ENCODE peak calls at places on chromosomes 5 and 9, in five cellular contexts. V is spleen, Y is tibial nerve, E is uterus, D is GM23338. H is an unnamed sample. For H3K27me3 and H3K4me1, the result is how much of the 10 kb centered on the place peaks cover.

GRCh38 chr9:96818535-96818934 is 35.8 kb downstream of the ZNF782 start:
- DNase-seq in Y (no peak), E (no peak), V (no peak), D (peak), H (no peak)

GRCh38 chr9:105415344-105415980 is 32.4 kb upstream of the FSD1L start:
- DNase-seq in V (no peak), E (peak), D (peak), Y (peak), H (peak)

GRCh38 chr9:136848393-136849037 is 694 bp upstream of the PHPT1 start:
- DNase-seq in E (no peak), V (no peak), Y (no peak), D (peak), H (no peak)

GRCh38 chr5:154466147-154466546 is 11.9 kb downstream of the HAND1 start:
- DNase-seq in V (no peak), D (no peak), Y (no peak), E (no peak), H (no peak)

GRCh38 chr5:126536874-126537273 is 58.1 kb downstream of the ALDH7A1 start:
- DNase-seq in Y (no peak), V (no peak), E (no peak), D (no peak), H (no peak)

GRCh38 chr5:132813599-132814440 is 718 bp downstream of the SOWAHA start:
- DNase-seq in D (peak), V (peak), E (no peak), Y (no peak), H (peak)

GRCh38 chr5:158875272-158875679 is 224.4 kb downstream of the EBF1 start:
- DNase-seq in V (no peak), D (no peak), Y (no peak), E (no peak), H (no peak)

GRCh38 chr5:87164409-87164808 is 103.3 kb upstream of the RASA1 start:
- DNase-seq in D (no peak), V (no peak), Y (no peak), E (no peak), H (no peak)

GRCh38 chr9:36150529-36151305 is 14.2 kb downstream of the GLIPR2 start:
- DNase-seq in E (no peak), V (no peak), Y (no peak), D (no peak), H (no peak)

GRCh38 chr5:174793684-174794328 is 69.4 kb downstream of the MSX2 start:
- DNase-seq in D (peak), E (peak), Y (peak), V (peak), H (peak)

GRCh38 chr9:105063665-105064247 is 135.8 kb upstream of the ABCA1 start:
- DNase-seq in E (peak), D (no peak), Y (peak), V (no peak), H (peak)

GRCh38 chr5:83470516-83470915 is 1.0 kb upstream of the VCAN start:
- DNase-seq in D (no peak), V (no peak), E (no peak), Y (no peak), H (no peak)

GRCh38 chr5:40678021-40678939 is 1.4 kb upstream of the PTGER4 start:
- DNase-seq in E (no peak), D (no peak), Y (no peak), V (no peak), H (no peak)

GRCh38 chr9:94005272-94005901 is 50.2 kb upstream of the BARX1 start:
- DNase-seq in Y (no peak), V (no peak), E (no peak), D (no peak), H (no peak)

GRCh38 chr5:139675825-139676224 is 27.7 kb downstream of the CXXC5 start:
- DNase-seq in E (no peak), D (no peak), V (no peak), Y (no peak), H (no peak)

GRCh38 chr9:113952651-113953050 is 76.5 kb downstream of the ZNF618 start:
- DNase-seq in Y (no peak), E (no peak), D (no peak), V (no peak), H (no peak)

GRCh38 chr9:6646028-6646636 is 603 bp upstream of the GLDC start:
- DNase-seq in Y (no peak), E (no peak), D (no peak), V (no peak), H (no peak)

GRCh38 chr5:142507528-142507927 is 178.4 kb downstream of the FGF1 start:
- DNase-seq in Y (no peak), E (no peak), D (no peak), V (no peak), H (no peak)

GRCh38 chr9:33813712-33814641 is 3.0 kb upstream of the UBE2R2 start:
- DNase-seq in E (no peak), V (no peak), Y (no peak), D (peak), H (peak)

GRCh38 chr9:92729735-92730155 is 34.9 kb downstream of the BICD2 start:
- DNase-seq in Y (no peak), V (peak), E (no peak), D (no peak), H (no peak)

GRCh38 chr5:143074414-143074996 is 304.3 kb downstream of the ARHGAP26 start:
- DNase-seq in Y (no peak), V (no peak), D (no peak), E (no peak), H (no peak)

GRCh38 chr9:134534661-134535080 is 106.9 kb upstream of the COL5A1 start:
- DNase-seq in Y (no peak), E (no peak), D (no peak), V (peak), H (no peak)

GRCh38 chr9:114072181-114073140 is 5.6 kb downstream of the AMBP start:
- DNase-seq in E (peak), D (peak), Y (peak), V (peak), H (no peak)

GRCh38 chr5:56649569-56649968 is 165.8 kb upstream of the MAP3K1 start:
- DNase-seq in V (no peak), D (no peak), Y (no peak), E (no peak), H (no peak)

GRCh38 chr9:136154943-136155342 is 36.3 kb upstream of the TMEM250 start:
- DNase-seq in V (no peak), Y (no peak), E (no peak), D (no peak), H (no peak)

GRCh38 chr5:133274597-133274935 is 222.8 kb downstream of the HSPA4 start:
- DNase-seq in D (no peak), Y (no peak), E (no peak), V (no peak), H (no peak)

GRCh38 chr5:139774980-139775654 is 20.5 kb upstream of the PSD2 start:
- DNase-seq in E (peak), Y (peak), D (peak), V (peak), H (peak)

GRCh38 chr9:126063326-126063725 is 263.3 kb upstream of the MVB12B start:
- DNase-seq in V (no peak), D (no peak), E (no peak), Y (no peak), H (no peak)

GRCh38 chr5:110099562-110099961 is 409.8 kb downstream of the MAN2A1 start:
- DNase-seq in Y (no peak), D (no peak), E (no peak), V (no peak), H (no peak)

GRCh38 chr5:143679777-143680176 is 132.2 kb upstream of the HMHB1 start:
- DNase-seq in V (no peak), D (no peak), Y (no peak), E (no peak), H (no peak)

GRCh38 chr5:8601831-8602354 is 732.9 kb downstream of the MTRR start:
- DNase-seq in Y (no peak), E (no peak), D (no peak), V (no peak), H (no peak)
- H3K27me3 ChIP-seq in Y (under half), E (under half), D (under half), V (under half), H (under half)

GRCh38 chr9:69120380-69121154 is 53.5 kb upstream of the TJP2 start:
- DNase-seq in V (no peak), Y (no peak), D (peak), E (peak), H (no peak)

GRCh38 chr9:69118656-69119055 is 55.4 kb upstream of the TJP2 start:
- DNase-seq in D (peak), Y (no peak), V (no peak), E (no peak), H (no peak)

GRCh38 chr9:69122391-69123141 is 51.5 kb upstream of the TJP2 start:
- DNase-seq in Y (no peak), V (no peak), D (peak), E (no peak), H (no peak)

GRCh38 chr9:69122086-69122390 is 52.0 kb upstream of the TJP2 start:
- DNase-seq in Y (peak), V (peak), E (peak), D (peak), H (peak)

DNA sequence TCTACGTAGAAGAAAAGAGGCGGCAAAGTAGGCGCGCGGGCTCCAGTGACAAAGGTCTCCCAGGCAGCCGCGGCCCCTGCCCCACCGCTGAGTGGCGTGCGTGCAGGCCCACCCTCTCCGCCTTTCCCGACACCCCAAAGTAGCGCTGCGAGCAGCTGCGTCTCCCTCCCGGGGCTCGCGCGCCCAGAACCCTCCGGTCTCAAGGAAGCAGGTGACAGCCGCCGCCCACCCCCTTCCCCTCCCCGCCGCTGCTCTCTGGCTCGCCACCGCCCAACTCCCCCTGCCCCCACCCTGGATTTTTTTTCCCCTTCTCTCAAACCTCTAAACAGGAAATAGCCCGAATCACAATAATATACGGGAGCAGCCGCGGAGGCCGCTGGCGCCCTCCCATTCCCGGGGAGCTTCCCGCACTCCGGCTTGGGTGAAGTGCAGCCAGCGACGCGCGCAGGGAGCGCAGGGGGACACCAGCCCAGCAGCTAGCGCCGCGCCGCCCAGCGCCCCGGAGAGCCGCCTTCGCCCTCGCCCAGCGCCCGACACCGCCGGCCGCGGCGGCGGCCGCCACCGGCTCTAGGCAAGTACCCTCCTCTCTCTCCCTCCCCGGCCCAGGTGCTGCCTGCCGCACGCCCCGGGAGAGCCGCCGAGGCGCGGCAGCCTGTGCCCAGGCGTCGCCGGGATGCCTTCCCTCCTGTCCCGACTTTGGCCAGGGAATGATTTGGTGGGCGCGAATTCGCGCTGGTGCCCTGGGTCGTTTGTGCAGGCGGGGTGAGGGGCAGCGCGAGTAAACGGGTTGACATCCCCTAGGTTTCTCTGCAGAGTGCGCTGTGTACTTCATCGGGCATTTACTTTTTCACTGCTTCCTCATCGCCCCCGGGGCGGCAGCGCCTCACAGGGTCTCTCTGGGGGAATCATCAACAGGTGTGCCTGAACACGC is 52.7 kb upstream of the TJP2 start:
- DNase-seq in E (no peak), D (peak), V (peak), Y (no peak), H (no peak)
- TF ChIP-seq CTCF in E (no peak), D (no peak), V (no peak), Y (no peak), H (no peak)

DNA sequence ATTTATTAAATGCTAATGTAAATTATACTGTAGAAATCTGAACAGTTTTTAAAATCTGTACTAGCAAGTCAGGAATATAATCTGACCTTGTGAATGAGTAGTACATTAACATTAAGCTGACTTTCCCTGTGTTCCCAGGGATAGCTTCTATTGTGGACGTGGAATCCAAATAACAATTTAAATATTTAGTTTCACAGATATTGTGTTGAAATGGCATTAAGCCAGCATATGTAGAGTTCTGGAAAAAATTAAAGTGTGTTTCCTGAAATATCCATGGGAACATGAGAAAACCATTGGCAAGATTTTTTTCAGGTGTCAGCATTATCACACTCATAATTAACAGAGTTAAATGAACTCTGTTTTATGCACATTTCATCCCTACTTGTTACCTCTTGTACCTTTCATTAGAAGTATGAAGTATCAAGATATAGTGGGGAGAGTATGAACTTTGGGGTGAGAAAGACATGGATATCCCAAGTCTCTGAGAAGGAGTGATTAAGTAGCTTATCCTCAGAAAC is 5.7 kb downstream of the RABGAP1 start:
- DNase-seq in Y (no peak), E (no peak), V (no peak), D (no peak), H (no peak)
- H3K4me1 ChIP-seq in Y (under half), E (under half), V (half or more), D (under half), H (under half)

GRCh38 chr5:32708949-32709348 is 2.2 kb upstream of the NPR3 start:
- DNase-seq in E (no peak), D (peak), Y (no peak), V (no peak), H (no peak)

GRCh38 chr5:32711693-32712462 is 757 bp downstream of the NPR3 start:
- DNase-seq in E (no peak), V (no peak), Y (no peak), D (peak), H (no peak)

GRCh38 chr5:32710335-32710858 is 724 bp upstream of the NPR3 start:
- DNase-seq in D (peak), V (no peak), Y (no peak), E (peak), H (peak)

GRCh38 chr5:32710859-32711692 is at the start of gene NPR3:
- DNase-seq in D (peak), Y (no peak), E (peak), V (no peak), H (peak)

DNA sequence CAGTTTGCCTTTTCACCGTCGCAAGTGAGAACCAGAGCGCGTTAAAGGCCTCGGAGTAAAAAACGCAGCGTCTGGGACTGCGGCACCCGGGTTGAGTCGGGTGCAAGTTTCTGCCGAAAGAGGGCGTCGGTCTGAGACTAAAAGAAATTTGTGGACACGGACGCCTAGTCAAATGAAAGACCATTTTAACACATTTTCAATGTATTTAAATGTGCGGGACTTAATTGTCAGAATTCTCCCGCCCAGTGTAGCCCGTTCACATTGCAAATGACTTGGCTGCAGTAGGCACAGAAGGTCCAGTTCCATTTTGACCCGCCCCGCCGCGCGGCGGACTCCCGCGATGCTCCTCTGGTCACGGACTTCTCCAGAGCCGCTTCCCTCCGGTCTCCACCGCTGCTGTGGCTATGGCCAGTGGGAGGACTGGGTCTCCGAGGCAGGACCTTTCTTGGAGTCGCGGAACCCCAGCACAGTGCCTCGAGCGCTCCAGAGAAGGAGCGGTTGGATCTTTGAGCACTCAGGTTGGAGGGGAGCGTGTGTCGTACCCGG is 1.3 kb upstream of the NPR3 start:
- DNase-seq in E (peak), D (peak), Y (peak), V (peak), H (peak)
- H3K27me3 ChIP-seq in E (under half), D (half or more), Y (under half), V (under half), H (under half)

GRCh38 chr5:147098233-147098790 is 136.5 kb upstream of the STK32A start:
- DNase-seq in D (peak), Y (peak), V (no peak), E (no peak), H (peak)
- TF ChIP-seq CTCF in D (peak), Y (peak), V (peak), E (no peak), H (peak)

GRCh38 chr9:128027166-128027539 is 40.0 kb downstream of the NAIF1 start:
- DNase-seq in Y (no peak), V (no peak), E (no peak), D (no peak), H (no peak)
- H3K4me1 ChIP-seq in Y (under half), V (half or more), E (under half), D (under half), H (under half)

GRCh38 chr9:109166771-109167601 is at the start of gene FRRS1L:
- DNase-seq in V (no peak), E (no peak), Y (no peak), D (peak), H (peak)
- H3K27me3 ChIP-seq in V (under half), E (under half), Y (under half), D (under half), H (under half)